ENCODE peak calls at places on chromosomes 6 and 20, in four cellular contexts. H, G, U and P are unnamed samples.

GRCh38 chr6:12022903-12023522 is 10.9 kb downstream of the HIVEP1 start:
- DNase-seq in H (no peak), G (no peak), U (peak), P (no peak)

GRCh38 chr6:1312444-1313363 is 806 bp downstream of the FOXQ1 start:
- DNase-seq in G (no peak), U (no peak), H (no peak), P (peak)

GRCh38 chr20:25544316-25544715 is 41.0 kb downstream of the NINL start:
- DNase-seq in U (no peak), G (no peak), H (no peak), P (no peak)

GRCh38 chr6:37643851-37644672 is 53.6 kb downstream of the MDGA1 start:
- DNase-seq in U (peak), G (no peak), H (peak), P (no peak)

GRCh38 chr20:62924567-62925419 is 1.5 kb downstream of the DIDO1 start:
- DNase-seq in H (no peak), G (peak), U (no peak), P (peak)

GRCh38 chr20:53748821-53749402 is 155.3 kb upstream of the ZNF217 start:
- DNase-seq in G (peak), U (no peak), H (no peak), P (peak)

GRCh38 chr6:152225231-152225934 is 411.8 kb downstream of the SYNE1 start:
- DNase-seq in H (no peak), G (peak), U (no peak), P (no peak)

GRCh38 chr6:41546475-41546865 is 289 bp downstream of the FOXP4 start:
- DNase-seq in H (no peak), U (no peak), G (peak), P (peak)

GRCh38 chr20:19767070-19767469 is 9.0 kb downstream of the RIN2 start:
- DNase-seq in U (no peak), G (no peak), H (no peak), P (peak)

GRCh38 chr6:155219858-155220301 is 43.9 kb upstream of the CLDN20 start:
- DNase-seq in G (no peak), U (no peak), H (no peak), P (no peak)

GRCh38 chr20:6533828-6534388 is 233.6 kb upstream of the BMP2 start:
- DNase-seq in G (peak), U (no peak), H (no peak), P (peak)

GRCh38 chr6:70474751-70475150 is 61.4 kb downstream of the FAM135A start:
- DNase-seq in U (peak), G (peak), H (no peak), P (no peak)

GRCh38 chr20:25289886-25290597 is 42.2 kb downstream of the PYGB start:
- DNase-seq in U (no peak), H (no peak), G (no peak), P (no peak)

GRCh38 chr6:27545271-27546046 is 72.6 kb upstream of the ZNF184 start:
- DNase-seq in U (peak), G (peak), H (no peak), P (peak)

GRCh38 chr6:73180718-73181619 is 44.3 kb downstream of the KHDC1L start:
- DNase-seq in U (peak), H (no peak), G (peak), P (peak)

GRCh38 chr6:149472241-149472640 is 12.6 kb downstream of the ZC3H12D start:
- DNase-seq in H (no peak), U (no peak), G (no peak), P (no peak)

GRCh38 chr6:149471801-149472200 is 13.0 kb downstream of the ZC3H12D start:
- DNase-seq in U (no peak), H (no peak), G (no peak), P (no peak)

GRCh38 chr6:149468179-149468578 is 16.6 kb downstream of the ZC3H12D start:
- DNase-seq in U (no peak), H (no peak), G (no peak), P (no peak)

GRCh38 chr6:149473080-149474052 is 11.4 kb downstream of the ZC3H12D start:
- DNase-seq in H (no peak), U (no peak), G (no peak), P (peak)

DNA sequence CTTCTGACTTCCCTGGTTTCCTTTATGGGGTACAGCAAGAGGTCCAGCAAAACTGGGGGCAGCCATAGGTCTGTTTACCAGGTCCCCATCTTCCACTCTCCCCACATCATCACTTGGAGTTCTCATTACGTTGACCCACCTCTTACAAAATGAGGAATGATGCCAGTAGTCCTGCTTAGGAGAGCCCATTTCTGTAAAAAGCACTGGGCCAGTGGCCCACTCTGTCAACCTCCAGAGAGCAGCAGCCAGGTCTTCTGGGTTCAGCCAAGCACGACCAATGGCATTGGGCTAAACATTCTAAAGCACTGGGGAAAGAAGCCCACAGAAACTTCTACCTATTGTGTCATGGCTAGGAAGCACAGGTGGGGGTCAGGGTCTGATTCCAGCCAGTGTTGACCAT is 13.9 kb downstream of the ZC3H12D start:
- DNase-seq in G (no peak), H (no peak), U (no peak), P (no peak)
- H3K4me3 ChIP-seq in G (no peak), H (no peak), U (no peak), P (no peak)

DNA sequence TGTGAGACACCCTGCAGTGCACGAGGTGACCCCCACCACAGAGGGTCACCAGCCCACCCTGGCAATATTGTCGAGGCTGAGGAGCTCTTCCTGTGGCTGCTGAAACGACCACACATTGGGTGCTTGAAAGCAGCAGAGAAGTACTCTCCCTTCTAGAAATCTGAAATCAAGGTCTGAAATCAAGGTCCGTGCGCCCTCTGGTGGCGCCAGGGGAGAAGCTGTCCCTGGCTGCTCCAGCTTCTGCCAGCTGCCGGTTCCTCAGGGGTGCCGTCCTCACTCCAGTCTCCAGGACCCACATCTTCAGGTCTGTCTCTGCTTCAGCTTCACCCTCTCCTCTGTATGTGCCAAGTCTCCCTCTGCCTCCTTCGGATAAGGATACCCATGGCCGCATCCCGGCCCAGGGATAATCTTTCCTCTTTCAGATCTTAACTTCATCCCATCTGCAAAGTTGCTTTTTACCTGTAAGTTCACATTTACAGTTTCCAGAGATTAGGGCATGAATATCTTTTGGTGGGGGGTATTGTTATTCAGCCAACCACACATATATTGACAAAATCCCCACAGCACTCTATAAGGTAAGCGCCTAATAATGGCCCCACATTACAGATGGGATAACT is 108.3 kb upstream of the PHACTR3 start:
- DNase-seq in G (peak), H (peak), U (peak), P (peak)
- TF ChIP-seq CTCF in G (peak), H (peak), U (peak), P (peak)

GRCh38 chr6:149922642-149923326 is at the start of gene RAET1G:
- DNase-seq in G (peak), H (peak), U (peak), P (peak)

GRCh38 chr6:149924933-149925252 is 2.0 kb upstream of the RAET1G start:
- DNase-seq in U (no peak), G (no peak), H (no peak), P (no peak)

GRCh38 chr6:149924206-149924932 is 1.4 kb upstream of the RAET1G start:
- DNase-seq in U (no peak), G (no peak), H (no peak), P (no peak)

GRCh38 chr6:149925253-149925973 is 2.5 kb upstream of the RAET1G start:
- DNase-seq in G (no peak), U (no peak), H (no peak), P (no peak)

GRCh38 chr6:149923327-149923986 is 536 bp upstream of the RAET1G start:
- DNase-seq in H (no peak), G (no peak), U (no peak), P (no peak)
- H3K4me3 ChIP-seq in H (peak), G (peak), U (no peak), P (peak)

GRCh38 chr6:43468240-43468639 is 9.1 kb upstream of the TJAP1 start:
- DNase-seq in H (no peak), G (no peak), U (no peak), P (no peak)
- TF ChIP-seq CTCF in H (no peak), G (no peak), U (no peak), P (no peak)

DNA sequence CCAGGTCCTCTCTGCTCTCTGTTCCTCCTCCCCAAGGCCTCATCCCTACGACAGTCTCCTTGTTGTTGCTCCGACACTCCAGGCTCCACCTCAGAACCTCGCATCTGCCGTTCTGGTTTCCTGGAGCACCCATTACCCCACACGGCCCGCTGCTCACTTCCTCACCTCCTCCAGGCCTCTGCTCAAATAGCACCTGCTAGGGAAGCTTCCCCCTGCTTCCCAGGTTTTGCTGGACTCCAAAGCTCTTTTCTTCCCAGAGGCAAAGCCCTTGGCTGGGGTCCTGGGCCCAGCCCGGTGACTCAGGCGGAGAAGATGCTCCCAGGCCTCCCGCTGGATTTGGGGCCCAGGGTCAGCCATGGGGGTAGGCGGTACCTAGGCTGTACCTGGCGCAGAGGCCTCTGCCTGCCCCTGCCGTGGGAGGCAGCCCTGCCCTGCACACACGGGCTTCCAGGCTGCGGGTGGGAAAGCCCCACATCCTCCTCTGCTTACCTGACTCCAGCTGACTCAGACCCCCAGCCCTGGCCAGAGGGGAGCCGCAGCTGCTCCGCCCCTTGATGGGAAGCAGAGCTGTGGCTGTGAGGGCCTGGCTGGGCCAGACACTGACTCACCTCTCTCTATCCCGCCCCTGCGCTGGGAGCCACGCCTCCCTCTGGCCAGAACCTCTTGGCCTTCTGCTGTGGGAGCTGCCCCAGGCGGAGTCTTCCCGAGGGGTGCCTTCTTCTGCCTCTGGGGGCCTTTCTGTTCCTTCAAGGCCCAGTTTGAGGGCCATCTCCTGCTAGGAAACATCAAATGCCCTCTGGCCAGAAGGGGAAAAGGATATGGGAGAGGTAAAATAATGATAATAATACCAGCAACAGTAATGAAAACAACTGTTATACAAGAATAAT is 130.5 kb downstream of the CEBPB start:
- DNase-seq in U (peak), G (peak), H (peak), P (peak)
- H3K4me3 ChIP-seq in U (no peak), G (peak), H (no peak), P (peak)

DNA sequence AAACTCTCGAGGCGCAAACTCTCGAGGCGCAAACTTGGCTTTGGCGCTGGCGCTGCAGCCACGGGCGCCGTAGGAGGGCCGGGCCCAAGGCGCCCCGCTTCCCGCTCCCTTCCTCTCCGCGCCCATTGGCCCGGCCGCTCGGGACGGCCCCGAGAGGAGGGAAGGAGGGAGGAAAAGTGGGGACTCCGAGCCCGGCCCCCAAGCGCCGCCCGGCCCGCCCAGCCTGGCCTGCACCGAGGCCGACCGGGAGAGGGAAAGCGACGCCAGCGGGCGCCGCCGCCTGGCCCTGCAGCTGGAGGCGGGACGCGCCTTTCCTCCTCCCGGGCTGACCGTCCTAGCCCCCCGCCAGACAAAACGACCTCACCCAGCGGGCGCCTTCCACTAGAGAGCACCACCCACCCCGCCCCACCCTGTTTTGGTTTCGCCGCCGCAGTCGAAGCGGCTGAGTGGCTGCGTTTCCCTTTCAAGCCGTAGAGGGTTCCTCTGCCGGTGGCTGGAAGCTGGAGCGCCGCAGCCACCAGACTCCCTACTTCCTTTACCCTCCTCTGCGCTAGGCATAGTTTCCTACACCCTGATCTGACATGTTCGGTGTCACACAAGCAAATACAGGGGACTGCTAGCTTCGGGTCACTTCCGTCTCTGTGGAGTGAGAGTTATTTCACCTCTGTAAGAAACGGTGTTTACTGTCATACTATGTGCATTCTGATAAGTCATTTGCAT is at the start of gene MBOAT1:
- DNase-seq in U (peak), H (peak), G (peak), P (peak)
- TF ChIP-seq CTCF in U (peak), H (no peak), G (no peak), P (no peak)